ENCODE peak calls at places on chromosomes 7 and 10, in ten cellular contexts. One of them, this sample, is unnamed.

GRCh38 chr10:126088144-126088543 is 191.8 kb downstream of the FANK1 start:
- DNase-seq in aorta: no peak
- DNase-seq in HCT116: no peak
- DNase-seq in foreskin keratinocyte: no peak
- DNase-seq in CD8-positive, alpha-beta T cell: no peak
- DNase-seq in stomach: no peak
- DNase-seq in adrenal gland: peak
- DNase-seq in psoas muscle: no peak
- DNase-seq in GM23338: peak
- DNase-seq in neuronal stem cell: no peak
- DNase-seq in this sample: no peak

GRCh38 chr7:85033263-85033662 is 153.6 kb downstream of the SEMA3D start:
- DNase-seq in aorta: no peak
- DNase-seq in HCT116: no peak
- DNase-seq in foreskin keratinocyte: no peak
- DNase-seq in CD8-positive, alpha-beta T cell: no peak
- DNase-seq in stomach: no peak
- DNase-seq in adrenal gland: no peak
- DNase-seq in psoas muscle: no peak
- DNase-seq in GM23338: no peak
- DNase-seq in neuronal stem cell: no peak
- DNase-seq in this sample: no peak

GRCh38 chr10:88661018-88661417 is 3.2 kb upstream of the LIPF start:
- DNase-seq in aorta: no peak
- DNase-seq in HCT116: no peak
- DNase-seq in foreskin keratinocyte: no peak
- DNase-seq in CD8-positive, alpha-beta T cell: no peak
- DNase-seq in stomach: no peak
- DNase-seq in adrenal gland: no peak
- DNase-seq in psoas muscle: no peak
- DNase-seq in GM23338: no peak
- DNase-seq in neuronal stem cell: no peak
- DNase-seq in this sample: no peak

GRCh38 chr10:103745264-103746247 is 109.8 kb downstream of the SH3PXD2A start:
- DNase-seq in aorta: no peak
- DNase-seq in HCT116: peak
- DNase-seq in foreskin keratinocyte: peak
- DNase-seq in CD8-positive, alpha-beta T cell: peak
- DNase-seq in stomach: no peak
- DNase-seq in adrenal gland: no peak
- DNase-seq in psoas muscle: peak
- DNase-seq in GM23338: peak
- DNase-seq in neuronal stem cell: no peak
- DNase-seq in this sample: no peak

GRCh38 chr7:57496395-57496794 is 46.4 kb downstream of the ZNF716 start:
- DNase-seq in aorta: no peak
- DNase-seq in HCT116: no peak
- DNase-seq in foreskin keratinocyte: no peak
- DNase-seq in CD8-positive, alpha-beta T cell: no peak
- DNase-seq in stomach: no peak
- DNase-seq in adrenal gland: no peak
- DNase-seq in psoas muscle: no peak
- DNase-seq in GM23338: no peak
- DNase-seq in neuronal stem cell: no peak
- DNase-seq in this sample: no peak

GRCh38 chr10:77505431-77506334 is 131.9 kb downstream of the KCNMA1 start:
- DNase-seq in aorta: no peak
- DNase-seq in HCT116: peak
- DNase-seq in foreskin keratinocyte: peak
- DNase-seq in CD8-positive, alpha-beta T cell: no peak
- DNase-seq in stomach: no peak
- DNase-seq in adrenal gland: no peak
- DNase-seq in psoas muscle: no peak
- DNase-seq in GM23338: no peak
- DNase-seq in neuronal stem cell: no peak
- DNase-seq in this sample: no peak

GRCh38 chr10:133277993-133278576 is 1.4 kb upstream of the ADAM8 start:
- DNase-seq in aorta: no peak
- DNase-seq in HCT116: no peak
- DNase-seq in foreskin keratinocyte: no peak
- DNase-seq in CD8-positive, alpha-beta T cell: peak
- DNase-seq in stomach: peak
- DNase-seq in adrenal gland: peak
- DNase-seq in psoas muscle: no peak
- DNase-seq in GM23338: no peak
- DNase-seq in neuronal stem cell: no peak
- DNase-seq in this sample: no peak

GRCh38 chr10:132434405-132435005 is 37.5 kb downstream of the PWWP2B start:
- DNase-seq in aorta: peak
- DNase-seq in HCT116: no peak
- DNase-seq in foreskin keratinocyte: no peak
- DNase-seq in CD8-positive, alpha-beta T cell: peak
- DNase-seq in stomach: no peak
- DNase-seq in adrenal gland: peak
- DNase-seq in psoas muscle: peak
- DNase-seq in GM23338: no peak
- DNase-seq in neuronal stem cell: no peak
- DNase-seq in this sample: no peak

GRCh38 chr10:76902949-76903348 is 734.7 kb downstream of the KCNMA1 start:
- DNase-seq in aorta: peak
- DNase-seq in HCT116: peak
- DNase-seq in foreskin keratinocyte: no peak
- DNase-seq in CD8-positive, alpha-beta T cell: no peak
- DNase-seq in stomach: no peak
- DNase-seq in adrenal gland: no peak
- DNase-seq in psoas muscle: no peak
- DNase-seq in GM23338: peak
- DNase-seq in neuronal stem cell: peak
- DNase-seq in this sample: peak

GRCh38 chr7:154675560-154675959 is 327.4 kb downstream of the PAXIP1 start:
- DNase-seq in aorta: no peak
- DNase-seq in HCT116: no peak
- DNase-seq in foreskin keratinocyte: no peak
- DNase-seq in CD8-positive, alpha-beta T cell: no peak
- DNase-seq in stomach: no peak
- DNase-seq in adrenal gland: no peak
- DNase-seq in psoas muscle: no peak
- DNase-seq in GM23338: no peak
- DNase-seq in neuronal stem cell: no peak
- DNase-seq in this sample: no peak

GRCh38 chr7:27423290-27423689 is 180.7 kb downstream of the EVX1 start:
- DNase-seq in aorta: no peak
- DNase-seq in HCT116: no peak
- DNase-seq in foreskin keratinocyte: peak
- DNase-seq in CD8-positive, alpha-beta T cell: no peak
- DNase-seq in stomach: peak
- DNase-seq in adrenal gland: peak
- DNase-seq in psoas muscle: no peak
- DNase-seq in GM23338: no peak
- DNase-seq in neuronal stem cell: no peak
- DNase-seq in this sample: no peak

DNA sequence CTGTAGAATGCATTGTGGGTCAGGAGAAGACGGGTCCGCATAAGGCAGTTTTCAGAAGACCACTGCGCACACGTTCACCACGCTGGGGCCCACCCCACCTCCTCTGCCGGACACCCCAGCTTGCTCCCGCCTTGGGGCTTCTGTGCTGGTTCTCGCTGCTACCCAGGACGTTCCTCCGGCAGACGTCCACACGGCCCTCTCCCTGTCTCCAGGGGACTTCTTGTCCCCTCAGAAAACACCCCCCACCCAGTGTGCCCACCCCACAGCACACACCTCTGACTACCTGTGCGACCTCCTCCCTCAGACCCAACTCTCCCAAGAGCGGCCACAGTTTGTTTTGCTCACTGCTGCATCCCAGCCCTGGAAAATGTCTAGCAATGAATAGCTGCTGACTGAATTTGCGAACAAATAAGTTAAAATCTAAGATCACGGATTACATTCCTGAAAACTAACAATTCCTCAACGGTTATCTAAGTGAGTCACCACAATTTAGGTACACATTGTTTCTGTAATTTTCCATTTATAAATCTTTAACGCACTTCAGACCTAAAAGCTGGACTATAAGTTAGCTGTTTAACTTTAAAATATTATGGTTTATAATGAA is 235.1 kb downstream of the ZMYND11 start:
- DNase-seq in aorta: no peak
- DNase-seq in HCT116: no peak
- DNase-seq in foreskin keratinocyte: no peak
- DNase-seq in CD8-positive, alpha-beta T cell: no peak
- DNase-seq in stomach: no peak
- DNase-seq in adrenal gland: no peak
- DNase-seq in psoas muscle: no peak
- DNase-seq in GM23338: no peak
- DNase-seq in neuronal stem cell: no peak
- DNase-seq in this sample: no peak
- H3K27ac ChIP-seq in aorta: peak
- H3K27ac ChIP-seq in HCT116: no peak
- H3K27ac ChIP-seq in foreskin keratinocyte: no peak
- H3K27ac ChIP-seq in CD8-positive, alpha-beta T cell: no peak
- H3K27ac ChIP-seq in stomach: no peak
- H3K27ac ChIP-seq in adrenal gland: no peak
- H3K27ac ChIP-seq in psoas muscle: no peak
- H3K27ac ChIP-seq in GM23338: no peak
- H3K27ac ChIP-seq in neuronal stem cell: no peak
- H3K27ac ChIP-seq in this sample: no peak

DNA sequence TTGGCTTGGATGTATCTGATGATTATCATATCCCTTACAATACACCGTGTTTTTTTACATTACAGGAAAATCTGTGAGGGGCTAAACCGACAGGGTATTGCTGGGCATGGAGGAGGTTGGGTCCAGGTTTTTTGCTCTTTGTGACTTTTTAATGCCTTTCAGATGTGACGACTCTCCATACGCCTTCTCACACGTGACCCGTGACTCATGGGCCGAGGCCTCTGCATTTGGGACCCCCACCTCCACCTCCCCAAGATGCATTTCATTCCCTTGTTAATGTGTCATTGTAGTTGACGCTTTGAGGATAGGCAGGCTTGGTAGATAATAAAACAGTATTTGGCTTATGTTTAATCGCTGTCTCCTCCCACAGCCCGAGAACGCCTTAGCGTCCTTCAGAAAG is 95.3 kb downstream of the CUX1 start:
- DNase-seq in aorta: peak
- DNase-seq in HCT116: no peak
- DNase-seq in foreskin keratinocyte: no peak
- DNase-seq in CD8-positive, alpha-beta T cell: no peak
- DNase-seq in stomach: no peak
- DNase-seq in adrenal gland: no peak
- DNase-seq in psoas muscle: no peak
- DNase-seq in GM23338: no peak
- DNase-seq in neuronal stem cell: no peak
- DNase-seq in this sample: no peak
- H3K27ac ChIP-seq in aorta: no peak
- H3K27ac ChIP-seq in HCT116: no peak
- H3K27ac ChIP-seq in foreskin keratinocyte: no peak
- H3K27ac ChIP-seq in CD8-positive, alpha-beta T cell: no peak
- H3K27ac ChIP-seq in stomach: no peak
- H3K27ac ChIP-seq in adrenal gland: no peak
- H3K27ac ChIP-seq in psoas muscle: peak
- H3K27ac ChIP-seq in GM23338: no peak
- H3K27ac ChIP-seq in neuronal stem cell: no peak
- H3K27ac ChIP-seq in this sample: no peak

DNA sequence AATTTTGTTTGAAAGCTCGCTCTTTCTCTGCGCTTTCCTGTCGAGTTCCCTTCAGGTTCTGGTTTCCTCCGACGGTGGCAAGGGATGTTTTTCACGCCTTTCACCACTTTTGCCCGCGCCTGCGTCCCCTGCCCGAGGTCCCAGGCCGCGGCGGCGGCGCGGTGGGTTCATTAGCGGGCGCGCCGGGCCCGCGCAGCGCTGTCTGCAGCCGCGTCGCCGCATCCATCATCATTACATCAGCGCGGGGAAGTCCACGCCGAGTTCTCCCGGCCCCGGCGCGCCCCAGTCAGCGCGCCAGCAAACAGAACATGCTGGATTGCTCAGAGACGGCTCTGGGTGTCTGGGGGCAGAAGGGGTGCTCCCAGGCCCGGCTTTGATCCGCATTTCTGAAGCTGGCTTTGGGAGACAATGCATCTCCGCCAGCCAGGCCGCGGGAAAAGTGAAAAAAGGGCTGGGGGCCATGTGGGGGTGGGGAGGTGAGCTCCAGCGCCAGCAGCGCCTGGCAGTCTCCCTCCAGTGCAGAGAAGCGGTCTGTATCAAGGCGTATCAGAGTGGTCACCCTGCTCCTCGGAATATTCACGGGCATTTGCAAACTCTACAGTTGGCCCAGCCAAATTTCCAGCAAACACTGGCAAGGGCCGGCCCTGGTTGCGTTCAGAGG is 8.9 kb downstream of the GLI3 start:
- DNase-seq in aorta: peak
- DNase-seq in HCT116: no peak
- DNase-seq in foreskin keratinocyte: no peak
- DNase-seq in CD8-positive, alpha-beta T cell: no peak
- DNase-seq in stomach: no peak
- DNase-seq in adrenal gland: no peak
- DNase-seq in psoas muscle: peak
- DNase-seq in GM23338: peak
- DNase-seq in neuronal stem cell: no peak
- DNase-seq in this sample: no peak
- H3K27ac ChIP-seq in aorta: no peak
- H3K27ac ChIP-seq in HCT116: no peak
- H3K27ac ChIP-seq in foreskin keratinocyte: peak
- H3K27ac ChIP-seq in CD8-positive, alpha-beta T cell: no peak
- H3K27ac ChIP-seq in stomach: no peak
- H3K27ac ChIP-seq in adrenal gland: no peak
- H3K27ac ChIP-seq in psoas muscle: no peak
- H3K27ac ChIP-seq in GM23338: peak
- H3K27ac ChIP-seq in neuronal stem cell: peak
- H3K27ac ChIP-seq in this sample: no peak

GRCh38 chr10:13105184-13105583 is 5.2 kb downstream of the OPTN start:
- DNase-seq in aorta: no peak
- DNase-seq in HCT116: no peak
- DNase-seq in foreskin keratinocyte: no peak
- DNase-seq in CD8-positive, alpha-beta T cell: no peak
- DNase-seq in stomach: no peak
- DNase-seq in adrenal gland: peak
- DNase-seq in psoas muscle: no peak
- DNase-seq in GM23338: no peak
- DNase-seq in neuronal stem cell: no peak
- DNase-seq in this sample: no peak

GRCh38 chr10:13103554-13103953 is 3.6 kb downstream of the OPTN start:
- DNase-seq in aorta: no peak
- DNase-seq in HCT116: no peak
- DNase-seq in foreskin keratinocyte: no peak
- DNase-seq in CD8-positive, alpha-beta T cell: no peak
- DNase-seq in stomach: no peak
- DNase-seq in adrenal gland: no peak
- DNase-seq in psoas muscle: no peak
- DNase-seq in GM23338: no peak
- DNase-seq in neuronal stem cell: no peak
- DNase-seq in this sample: no peak

GRCh38 chr10:13104697-13105096 is 4.7 kb downstream of the OPTN start:
- DNase-seq in aorta: no peak
- DNase-seq in HCT116: no peak
- DNase-seq in foreskin keratinocyte: no peak
- DNase-seq in CD8-positive, alpha-beta T cell: no peak
- DNase-seq in stomach: no peak
- DNase-seq in adrenal gland: no peak
- DNase-seq in psoas muscle: no peak
- DNase-seq in GM23338: peak
- DNase-seq in neuronal stem cell: no peak
- DNase-seq in this sample: no peak

GRCh38 chr10:13102002-13102794 is 2.2 kb downstream of the OPTN start:
- DNase-seq in aorta: no peak
- DNase-seq in HCT116: no peak
- DNase-seq in foreskin keratinocyte: no peak
- DNase-seq in CD8-positive, alpha-beta T cell: no peak
- DNase-seq in stomach: no peak
- DNase-seq in adrenal gland: peak
- DNase-seq in psoas muscle: peak
- DNase-seq in GM23338: no peak
- DNase-seq in neuronal stem cell: no peak
- DNase-seq in this sample: no peak

GRCh38 chr10:13106387-13106786 is 6.4 kb downstream of the OPTN start:
- DNase-seq in aorta: no peak
- DNase-seq in HCT116: no peak
- DNase-seq in foreskin keratinocyte: no peak
- DNase-seq in CD8-positive, alpha-beta T cell: no peak
- DNase-seq in stomach: no peak
- DNase-seq in adrenal gland: no peak
- DNase-seq in psoas muscle: no peak
- DNase-seq in GM23338: no peak
- DNase-seq in neuronal stem cell: no peak
- DNase-seq in this sample: no peak
- H3K27ac ChIP-seq in aorta: no peak
- H3K27ac ChIP-seq in HCT116: no peak
- H3K27ac ChIP-seq in foreskin keratinocyte: no peak
- H3K27ac ChIP-seq in CD8-positive, alpha-beta T cell: no peak
- H3K27ac ChIP-seq in stomach: no peak
- H3K27ac ChIP-seq in adrenal gland: no peak
- H3K27ac ChIP-seq in psoas muscle: peak
- H3K27ac ChIP-seq in GM23338: no peak
- H3K27ac ChIP-seq in neuronal stem cell: no peak
- H3K27ac ChIP-seq in this sample: no peak